ENCODE peak calls at places on chromosomes 16 and 17, in nine cellular contexts. R is tibial nerve, I is H1, K is uterus, E is IMR-90, T is HCT116, Z is prostate gland, P is A549, Q is thyroid gland. L is an unnamed sample.

GRCh38 chr16:74738134-74738541 is 36.5 kb downstream of the FA2H start:
- DNase-seq in R (no peak), I (no peak), K (no peak), E (peak; percentile 25), T (peak; percentile 60), Z (no peak), P (peak; percentile 91), Q (no peak), L (no peak)

GRCh38 chr17:46929413-46929812 is 6.5 kb downstream of the GOSR2 start:
- DNase-seq in R (no peak), I (no peak), K (no peak), E (peak; percentile 48), T (no peak), Z (no peak), P (no peak), Q (no peak), L (no peak)

GRCh38 chr17:65723356-65723928 is 162.0 kb upstream of the AXIN2 start:
- DNase-seq in R (no peak), I (no peak), K (no peak), E (peak; percentile 28), T (no peak), Z (peak; percentile 17), P (no peak), Q (no peak), L (no peak)

GRCh38 chr17:3003401-3004149 is 59.8 kb downstream of the OR1D5 start:
- DNase-seq in R (peak; percentile 32), I (no peak), K (peak; percentile 28), E (no peak), T (no peak), Z (no peak), P (no peak), Q (no peak), L (no peak)

GRCh38 chr17:57104461-57105175 is 19.6 kb downstream of the AKAP1 start:
- DNase-seq in R (no peak), I (no peak), K (no peak), E (peak; percentile 58), T (no peak), Z (no peak), P (no peak), Q (no peak), L (no peak)

GRCh38 chr17:4108397-4108796 is 34.4 kb downstream of the ZZEF1 start:
- DNase-seq in R (no peak), I (no peak), K (no peak), E (no peak), T (no peak), Z (no peak), P (no peak), Q (no peak), L (no peak)

GRCh38 chr16:27774779-27775178 is 224.8 kb downstream of the KATNIP start:
- DNase-seq in R (no peak), I (no peak), K (no peak), E (no peak), T (no peak), Z (no peak), P (no peak), Q (no peak), L (no peak)

GRCh38 chr16:11309895-11310633 is 28.9 kb upstream of the PRM1 start:
- DNase-seq in R (no peak), I (no peak), K (no peak), E (no peak), T (no peak), Z (no peak), P (no peak), Q (peak; percentile 83), L (no peak)

GRCh38 chr17:8153550-8153956 is 1.3 kb upstream of the PER1 start:
- DNase-seq in R (peak; percentile 90), I (no peak), K (peak; percentile 96), E (peak; percentile 97), T (no peak), Z (no peak), P (peak; percentile 98), Q (peak; percentile 57), L (peak; percentile 96)

GRCh38 chr16:66660422-66661209 is 35.9 kb downstream of the CMTM4 start:
- DNase-seq in R (peak; percentile 49), I (no peak), K (peak; percentile 67), E (peak; percentile 84), T (no peak), Z (peak; percentile 62), P (peak; percentile 84), Q (peak; percentile 89), L (no peak)

GRCh38 chr17:17926840-17927449 is 45.3 kb downstream of the TOM1L2 start:
- DNase-seq in R (no peak), I (no peak), K (peak; percentile 4), E (no peak), T (no peak), Z (no peak), P (no peak), Q (no peak), L (no peak)

GRCh38 chr17:72763981-72764380 is 328.5 kb downstream of the SLC39A11 start:
- DNase-seq in R (no peak), I (no peak), K (no peak), E (no peak), T (no peak), Z (no peak), P (no peak), Q (no peak), L (no peak)

GRCh38 chr16:3740186-3740585 is 22.9 kb upstream of the TRAP1 start:
- DNase-seq in R (no peak), I (no peak), K (no peak), E (no peak), T (no peak), Z (no peak), P (no peak), Q (no peak), L (no peak)

GRCh38 chr16:2121853-2122252 is 13.8 kb downstream of the PKD1 start:
- DNase-seq in R (no peak), I (no peak), K (peak; percentile 53), E (no peak), T (no peak), Z (peak; percentile 60), P (no peak), Q (peak; percentile 31), L (no peak)

GRCh38 chr17:10022416-10022815 is 117.3 kb upstream of the RCVRN start:
- DNase-seq in R (no peak), I (no peak), K (no peak), E (no peak), T (no peak), Z (no peak), P (no peak), Q (no peak), L (no peak)

GRCh38 chr17:72651988-72652387 is 440.5 kb downstream of the SLC39A11 start:
- DNase-seq in R (no peak), I (no peak), K (no peak), E (no peak), T (no peak), Z (no peak), P (no peak), Q (no peak), L (no peak)

GRCh38 chr16:10934325-10935107 is 7.8 kb downstream of the DEXI start:
- DNase-seq in R (no peak), I (no peak), K (no peak), E (no peak), T (no peak), Z (no peak), P (no peak), Q (no peak), L (no peak)

GRCh38 chr16:88601313-88602036 is 31.3 kb downstream of the ZC3H18 start:
- DNase-seq in R (no peak), I (no peak), K (no peak), E (no peak), T (no peak), Z (no peak), P (no peak), Q (no peak), L (no peak)

GRCh38 chr17:80980397-80981061 is 11.1 kb upstream of the CHMP6 start:
- DNase-seq in R (no peak), I (no peak), K (no peak), E (peak; percentile 47), T (no peak), Z (no peak), P (peak; percentile 48), Q (no peak), L (no peak)

GRCh38 chr17:41523225-41523593 is 4.5 kb upstream of the KRT15 start:
- DNase-seq in R (no peak), I (no peak), K (no peak), E (no peak), T (no peak), Z (no peak), P (no peak), Q (no peak), L (no peak)

GRCh38 chr17:41520821-41521521 is 2.3 kb upstream of the KRT15 start:
- DNase-seq in R (no peak), I (no peak), K (no peak), E (no peak), T (no peak), Z (no peak), P (no peak), Q (no peak), L (no peak)

GRCh38 chr17:41522301-41523224 is 3.9 kb upstream of the KRT15 start:
- DNase-seq in R (no peak), I (no peak), K (no peak), E (no peak), T (peak; percentile 81), Z (no peak), P (no peak), Q (no peak), L (no peak)

GRCh38 chr17:41519501-41520224 is 973 bp upstream of the KRT15 start:
- DNase-seq in R (no peak), I (no peak), K (no peak), E (no peak), T (no peak), Z (peak; percentile 73), P (no peak), Q (no peak), L (no peak)

GRCh38 chr17:41521574-41522261 is 3.0 kb upstream of the KRT15 start:
- DNase-seq in R (no peak), I (no peak), K (no peak), E (peak; percentile 91), T (peak; percentile 97), Z (no peak), P (peak; percentile 83), Q (peak; percentile 14), L (no peak)
- TF ChIP-seq POLR2A in R (no peak), I (no peak), K (no peak), E (no peak), T (no peak), Z (no peak), P (no peak), Q (no peak), L (no peak)

GRCh38 chr17:302300-302698 is 50.3 kb downstream of the RPH3AL start:
- DNase-seq in R (no peak), I (no peak), K (no peak), E (no peak), T (no peak), Z (no peak), P (no peak), Q (no peak), L (no peak)
- H3K27ac ChIP-seq in R (no peak overlapping the region), I (no peak overlapping the region), K (no peak overlapping the region), E (no peak overlapping the region), T (no peak overlapping the region), Z (no peak overlapping the region), P (no peak overlapping the region), Q (peak overlapping the region; percentile 4), L (peak overlapping the region; percentile 23)

GRCh38 chr17:1713878-1714487 is 3.8 kb upstream of the TLCD2 start:
- DNase-seq in R (no peak), I (peak; percentile 78), K (peak; percentile 67), E (peak; percentile 32), T (peak; percentile 64), Z (peak; percentile 49), P (peak; percentile 86), Q (peak; percentile 28), L (peak; percentile 85)
- TF ChIP-seq CTCF in R (no peak), I (peak; percentile 75), K (peak; percentile 51), E (peak; percentile 28), T (no peak), Z (peak; percentile 30), P (peak; percentile 66), Q (no peak), L (no peak)

GRCh38 chr17:16923097-16923903 is 48.6 kb downstream of the TNFRSF13B start:
- DNase-seq in R (no peak), I (no peak), K (no peak), E (no peak), T (no peak), Z (no peak), P (no peak), Q (no peak), L (no peak)
- TF ChIP-seq POLR2A in R (no peak), I (no peak), K (no peak), E (no peak), T (no peak), Z (no peak), P (no peak), Q (no peak), L (no peak)

L was measured in vagina.